ENCODE peak calls at places on chromosomes 5 and 9, in six cellular contexts. E is ovary, D is breast epithelium, G is endothelial cell of umbilical vein, I is A549, P is transverse colon. K is an unnamed sample.

GRCh38 chr9:138098116-138098907 is 220.7 kb downstream of the CACNA1B start:
- DNase-seq in E (no peak), D (no peak), G (no peak), I (no peak), P (no peak), K (no peak)

GRCh38 chr9:136512651-136513066 is 29.8 kb upstream of the SEC16A start:
- DNase-seq in E (no peak), D (no peak), G (peak), I (no peak), P (no peak), K (no peak)

GRCh38 chr9:105515811-105516413 is 42.0 kb upstream of the FKTN start:
- DNase-seq in E (no peak), D (no peak), G (no peak), I (no peak), P (no peak), K (no peak)

GRCh38 chr9:31740705-31741104 is 643.7 kb upstream of the ACO1 start:
- DNase-seq in E (no peak), D (no peak), G (no peak), I (no peak), P (no peak), K (no peak)

GRCh38 chr9:87862536-87863268 is 20.0 kb upstream of the SPATA31E1 start:
- DNase-seq in E (no peak), D (no peak), G (no peak), I (peak), P (no peak), K (no peak)

GRCh38 chr9:91106415-91106814 is 255.3 kb downstream of the AUH start:
- DNase-seq in E (no peak), D (no peak), G (no peak), I (no peak), P (no peak), K (no peak)

GRCh38 chr5:53871050-53871449 is 310.6 kb downstream of the NDUFS4 start:
- DNase-seq in E (no peak), D (no peak), G (peak), I (peak), P (no peak), K (no peak)

GRCh38 chr5:110963495-110963894 is 108.0 kb upstream of the TSLP start:
- DNase-seq in E (no peak), D (no peak), G (no peak), I (no peak), P (no peak), K (no peak)

GRCh38 chr5:32942225-32942989 is 231.3 kb downstream of the NPR3 start:
- DNase-seq in E (no peak), D (no peak), G (peak), I (peak), P (peak), K (no peak)

GRCh38 chr5:78530342-78531096 is 118.1 kb downstream of the LHFPL2 start:
- DNase-seq in E (no peak), D (no peak), G (peak), I (peak), P (no peak), K (no peak)

GRCh38 chr5:98416541-98416940 is 356.9 kb upstream of the RGMB start:
- DNase-seq in E (no peak), D (no peak), G (no peak), I (no peak), P (no peak), K (no peak)

GRCh38 chr5:98414938-98415337 is 358.5 kb upstream of the RGMB start:
- DNase-seq in E (no peak), D (no peak), G (no peak), I (no peak), P (no peak), K (no peak)

GRCh38 chr5:98415663-98416062 is 357.8 kb upstream of the RGMB start:
- DNase-seq in E (no peak), D (no peak), G (no peak), I (no peak), P (no peak), K (no peak)
- H3K4me3 ChIP-seq in E (no peak), D (no peak), G (no peak), I (no peak), P (no peak), K (no peak)

GRCh38 chr5:128538249-128539037 is 398 bp upstream of the FBN2 start:
- DNase-seq in E (no peak), D (no peak), G (peak), I (peak), P (peak), K (peak)

GRCh38 chr5:128536861-128537305 is 1.2 kb downstream of the FBN2 start:
- DNase-seq in E (no peak), D (no peak), G (no peak), I (no peak), P (no peak), K (no peak)

GRCh38 chr5:128536229-128536860 is 1.7 kb downstream of the FBN2 start:
- DNase-seq in E (no peak), D (no peak), G (peak), I (peak), P (no peak), K (no peak)

GRCh38 chr5:128537999-128538248 is at the start of gene FBN2:
- DNase-seq in E (no peak), D (no peak), G (no peak), I (no peak), P (no peak), K (no peak)

DNA sequence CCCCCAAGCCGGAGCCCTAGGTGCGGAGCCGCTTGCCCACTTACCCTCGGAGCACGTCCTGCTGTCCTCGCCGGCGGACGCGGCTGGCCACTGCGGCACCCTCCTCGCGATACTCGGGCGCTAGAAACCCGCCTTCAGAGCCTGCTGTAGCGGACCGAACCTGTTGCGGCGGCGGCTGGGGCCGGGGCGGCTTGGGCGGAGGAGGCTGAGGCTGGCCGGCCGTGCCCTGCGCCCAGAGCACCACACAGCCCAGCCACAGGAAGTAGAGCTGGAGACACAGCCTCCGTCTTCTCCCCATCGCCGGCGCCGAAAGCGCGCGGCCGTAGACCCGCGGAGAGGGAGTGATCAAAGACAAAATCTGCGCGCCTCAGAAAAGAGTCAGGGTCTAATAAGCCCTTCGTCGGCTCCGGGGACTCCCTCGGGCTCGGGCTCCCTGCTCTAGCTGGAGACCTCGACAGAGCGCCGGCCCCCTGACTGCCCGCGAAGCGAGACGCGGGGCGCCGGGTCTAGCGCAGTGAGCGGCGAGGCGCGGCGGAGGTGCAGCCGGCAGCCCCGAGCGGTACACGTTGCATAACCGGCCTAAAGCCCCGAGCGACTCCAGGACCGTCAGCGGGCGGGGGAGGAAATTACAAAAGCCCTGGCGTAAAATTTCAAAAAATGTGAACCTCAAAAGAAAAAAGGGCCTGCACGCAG is 593 bp downstream of the FBN2 start:
- DNase-seq in E (no peak), D (no peak), G (peak), I (peak), P (no peak), K (peak)
- TF ChIP-seq POLR2A in E (no peak), D (no peak), G (no peak), I (no peak), P (no peak), K (no peak)

GRCh38 chr9:14746655-14747054 is 24.1 kb upstream of the CER1 start:
- DNase-seq in E (no peak), D (no peak), G (peak), I (no peak), P (no peak), K (no peak)
- H3K4me3 ChIP-seq in E (no peak), D (no peak), G (no peak), I (no peak), P (no peak), K (no peak)

DNA sequence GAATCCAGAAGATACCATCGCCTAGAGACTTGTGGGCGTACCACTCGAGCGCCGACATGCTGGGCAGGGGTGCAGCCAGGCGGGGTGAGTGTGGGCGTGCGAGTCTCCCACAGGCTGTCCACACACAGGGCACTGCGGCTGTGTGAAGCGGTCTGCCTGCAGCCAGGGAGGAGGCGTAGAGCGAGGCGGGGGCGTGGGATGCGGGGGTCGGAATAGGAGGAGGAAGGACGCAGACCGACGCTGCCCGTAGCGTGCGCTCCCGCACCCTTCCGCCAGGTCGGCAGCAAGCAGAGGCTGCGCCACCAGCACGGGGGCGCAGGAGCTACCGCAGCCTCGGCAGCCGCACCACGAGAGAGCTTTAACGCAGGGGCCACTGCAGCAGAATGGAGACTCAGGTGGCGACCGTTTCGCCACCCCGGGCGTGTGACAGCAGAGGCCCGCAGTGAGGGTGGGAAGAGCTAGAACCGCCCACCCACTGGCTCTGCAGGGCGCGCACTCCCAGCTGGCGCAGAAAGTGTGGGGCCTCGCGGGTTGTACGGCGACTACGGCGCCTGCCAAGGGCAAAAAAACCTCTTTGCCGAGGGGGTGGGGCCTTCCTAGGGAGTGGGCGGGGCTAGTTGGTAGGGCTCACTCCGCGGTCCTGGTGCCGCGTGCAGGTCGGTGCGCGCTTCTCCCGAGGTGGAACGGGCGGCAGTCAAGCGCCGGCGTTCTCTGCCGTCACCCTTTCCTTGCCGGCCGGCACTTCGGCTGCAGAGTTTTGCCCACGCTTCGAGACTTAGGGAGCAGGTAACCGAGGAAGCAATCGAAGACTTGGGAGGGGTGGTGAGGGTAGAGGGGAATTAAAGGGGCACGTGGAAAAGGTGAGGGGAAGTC is at the start of the genes MBLAC2 and POLR3G:
- DNase-seq in E (peak), D (peak), G (peak), I (peak), P (peak), K (peak)
- TF ChIP-seq POLR2A in E (peak), D (peak), G (peak), I (peak), P (peak), K (peak)

GRCh38 chr5:158244882-158245281 is 385.9 kb upstream of the CLINT1 start:
- DNase-seq in E (no peak), D (no peak), G (no peak), I (no peak), P (no peak), K (no peak)
- H3K4me3 ChIP-seq in E (no peak), D (no peak), G (no peak), I (no peak), P (no peak), K (no peak)

GRCh38 chr9:125749287-125749935 is 2.2 kb downstream of the PBX3 start:
- DNase-seq in E (no peak), D (no peak), G (peak), I (no peak), P (no peak), K (no peak)

GRCh38 chr9:125746774-125747052 is 460 bp upstream of the PBX3 start:
- DNase-seq in E (no peak), D (no peak), G (no peak), I (no peak), P (no peak), K (no peak)

GRCh38 chr9:125748511-125749099 is 1.4 kb downstream of the PBX3 start:
- DNase-seq in E (peak), D (no peak), G (no peak), I (no peak), P (no peak), K (no peak)

GRCh38 chr9:125747053-125747764 is at the start of gene PBX3:
- DNase-seq in E (peak), D (no peak), G (peak), I (peak), P (peak), K (peak)

DNA sequence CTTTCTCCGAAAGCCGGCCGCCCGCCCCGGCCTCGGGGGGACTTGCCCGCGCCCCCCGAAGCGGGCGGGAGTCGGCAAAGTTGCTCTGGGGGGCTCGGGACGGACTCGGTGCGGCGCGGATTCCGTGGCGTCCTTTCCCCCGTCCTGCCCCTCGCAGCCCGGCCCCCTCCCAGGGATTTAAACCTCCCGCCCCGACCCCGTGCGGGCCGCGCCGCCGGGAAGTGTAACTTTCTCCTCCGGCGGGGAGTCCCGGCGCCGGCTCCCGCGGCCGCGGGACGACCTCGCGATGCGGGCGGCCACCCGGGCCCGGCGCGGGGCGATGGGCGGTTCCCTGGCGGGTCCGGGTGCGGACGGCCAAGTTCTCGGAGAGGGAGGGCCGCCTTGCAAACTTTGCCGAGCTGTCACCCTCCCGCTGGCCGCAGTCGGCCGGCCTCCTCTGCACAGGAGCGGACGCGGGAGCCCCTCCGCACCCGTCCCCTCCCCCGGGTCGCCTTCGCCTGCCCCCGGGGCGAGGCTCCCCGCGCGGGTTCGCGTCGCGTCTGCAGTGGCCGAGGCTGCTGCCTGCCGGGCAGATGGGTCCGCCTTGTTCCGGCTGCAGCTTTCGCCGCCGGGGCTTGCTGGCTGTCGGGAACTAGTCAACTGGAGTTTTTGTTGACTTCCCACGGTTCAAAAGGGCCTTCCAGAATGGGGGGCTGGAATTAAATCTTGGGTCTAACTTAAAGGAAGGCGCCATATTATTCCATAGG is 765 bp downstream of the PBX3 start:
- DNase-seq in E (peak), D (no peak), G (peak), I (peak), P (peak), K (peak)
- TF ChIP-seq POLR2A in E (no peak), D (no peak), G (peak), I (no peak), P (no peak), K (no peak)

GRCh38 chr9:12777149-12778010 is 2.6 kb downstream of the LURAP1L start:
- DNase-seq in E (no peak), D (no peak), G (no peak), I (no peak), P (no peak), K (no peak)

GRCh38 chr9:12775373-12775962 is 648 bp downstream of the LURAP1L start:
- DNase-seq in E (peak), D (no peak), G (no peak), I (no peak), P (peak), K (no peak)

GRCh38 chr9:12776775-12777055 is 1.9 kb downstream of the LURAP1L start:
- DNase-seq in E (no peak), D (no peak), G (no peak), I (no peak), P (no peak), K (no peak)

GRCh38 chr9:12774861-12775367 is at the start of gene LURAP1L:
- DNase-seq in E (peak), D (no peak), G (peak), I (peak), P (peak), K (peak)

GRCh38 chr9:12775963-12776774 is 1.3 kb downstream of the LURAP1L start:
- DNase-seq in E (peak), D (peak), G (peak), I (peak), P (peak), K (peak)
- H3K4me3 ChIP-seq in E (peak), D (peak), G (peak), I (peak), P (peak), K (peak)

DNA sequence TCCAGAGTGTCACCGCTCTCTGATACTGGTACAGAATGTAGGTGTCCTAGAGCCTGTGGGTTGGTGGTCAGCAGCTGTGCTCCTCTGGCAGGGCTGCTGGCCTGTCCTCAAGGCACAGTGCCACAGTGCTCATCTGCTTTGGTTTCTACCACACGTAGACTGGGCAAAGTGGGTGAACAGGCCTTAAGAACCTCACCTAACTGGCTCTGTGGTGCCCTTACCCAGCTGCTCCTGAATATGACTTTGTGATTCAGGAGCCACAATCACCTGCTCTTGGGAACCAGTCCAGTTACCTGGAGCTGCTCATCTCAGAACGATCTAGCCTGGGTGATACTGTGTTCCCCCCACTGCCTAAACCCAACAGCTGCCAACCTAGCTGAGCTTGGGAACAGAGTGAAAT is 6.4 kb downstream of the NOP16 start:
- DNase-seq in E (no peak), D (no peak), G (no peak), I (no peak), P (no peak), K (peak)
- TF ChIP-seq POLR2A in E (no peak), D (no peak), G (no peak), I (no peak), P (no peak), K (no peak)

GRCh38 chr5:124734574-124735168 is 11.8 kb downstream of the ZNF608 start:
- DNase-seq in E (no peak), D (no peak), G (no peak), I (no peak), P (no peak), K (no peak)

GRCh38 chr5:124732891-124733670 is 13.4 kb downstream of the ZNF608 start:
- DNase-seq in E (no peak), D (no peak), G (no peak), I (no peak), P (no peak), K (no peak)

GRCh38 chr5:124736814-124737186 is 9.6 kb downstream of the ZNF608 start:
- DNase-seq in E (no peak), D (no peak), G (no peak), I (no peak), P (no peak), K (no peak)

GRCh38 chr5:124736111-124736813 is 10.2 kb downstream of the ZNF608 start:
- DNase-seq in E (no peak), D (no peak), G (no peak), I (no peak), P (no peak), K (no peak)

GRCh38 chr5:124735169-124735858 is 11.1 kb downstream of the ZNF608 start:
- DNase-seq in E (peak), D (no peak), G (no peak), I (no peak), P (peak), K (no peak)
- H3K4me3 ChIP-seq in E (peak), D (peak), G (no peak), I (no peak), P (no peak), K (no peak)

DNA sequence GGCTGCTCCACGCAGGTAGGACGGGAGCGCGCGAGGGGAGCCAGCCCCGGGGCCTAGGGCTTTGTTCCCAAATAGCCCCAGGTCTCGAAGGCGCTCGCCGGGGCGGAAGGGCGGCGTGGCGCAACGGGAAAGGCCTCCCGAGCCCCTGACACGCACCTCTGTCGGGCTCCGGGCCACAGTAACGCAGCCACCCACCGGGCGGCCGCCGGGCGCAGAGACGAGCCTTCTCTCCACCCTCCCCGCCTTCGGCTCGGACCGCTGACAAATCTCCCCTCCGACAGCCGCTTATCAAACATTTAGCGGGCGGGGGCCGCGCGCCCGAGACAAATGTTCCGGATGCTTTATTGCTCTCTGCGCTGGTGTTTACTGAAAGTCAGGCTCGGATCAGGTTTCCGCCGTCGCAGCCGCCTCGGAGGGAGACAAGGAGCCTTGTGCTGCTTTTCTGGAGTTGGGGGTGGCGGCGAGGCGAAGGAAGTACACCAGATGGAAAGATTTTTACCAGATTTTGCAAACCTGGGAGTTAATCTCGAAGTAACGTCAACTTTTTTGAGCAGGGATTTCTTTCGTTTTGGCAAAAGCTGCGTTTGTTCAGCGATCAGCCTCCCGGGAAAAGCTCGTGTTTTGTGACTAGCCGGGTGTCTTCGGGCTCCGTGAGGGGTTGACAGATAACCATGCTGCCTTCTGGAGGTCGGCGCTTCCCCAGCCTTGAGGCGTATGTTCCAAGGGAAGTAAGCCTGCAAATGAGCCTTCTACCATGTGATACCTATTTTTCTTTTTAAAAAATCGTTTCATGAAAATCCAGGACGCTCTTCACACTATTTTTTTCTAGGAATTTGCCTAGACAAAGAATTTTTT is 956 bp downstream of the RGMB start:
- DNase-seq in E (peak), D (peak), G (peak), I (peak), P (peak), K (peak)
- TF ChIP-seq POLR2A in E (no peak), D (no peak), G (peak), I (no peak), P (peak), K (no peak)